ENCODE peak calls at places on chromosomes 16 and 17, in six cellular contexts. X is NCI-H2081, D is cardiac muscle cell, W is fibroblast of lung, M is GM10248, U is RPMI7951. V is an unnamed sample.

GRCh38 chr16:85491798-85492616 is 121.1 kb upstream of the GSE1 start:
- DNase-seq in X (no peak), W (peak; percentile 43), U (peak; percentile 42), D (peak; percentile 67), M (no peak), V (no peak)

GRCh38 chr17:43800736-43801135 is 20.5 kb downstream of the CFAP97D1 start:
- DNase-seq in D (no peak), U (no peak), X (no peak), W (no peak), M (no peak), V (no peak)

GRCh38 chr16:3738128-3738527 is 20.8 kb upstream of the TRAP1 start:
- DNase-seq in W (no peak), M (no peak), D (no peak), X (no peak), U (no peak), V (no peak)

GRCh38 chr17:74259667-74260524 is 14.1 kb upstream of the DNAI2 start:
- DNase-seq in M (no peak), D (no peak), U (no peak), W (no peak), X (no peak), V (no peak)

GRCh38 chr16:82638095-82638798 is 11.5 kb downstream of the CDH13 start:
- DNase-seq in D (no peak), W (peak; percentile 83), U (peak; percentile 90), M (no peak), X (no peak), V (no peak)

GRCh38 chr16:35795361-35796029 is 2336.1 kb downstream of the TP53TG3F start:
- DNase-seq in M (no peak), U (no peak), D (no peak), W (no peak), X (no peak), V (no peak)

GRCh38 chr17:1989135-1989534 is 36.0 kb downstream of the RTN4RL1 start:
- DNase-seq in D (no peak), W (peak; percentile 89), M (no peak), U (peak; percentile 94), X (no peak), V (no peak)

GRCh38 chr17:17351901-17352781 is 49.0 kb downstream of the NT5M start:
- DNase-seq in D (no peak), U (peak; percentile 87), X (no peak), W (peak; percentile 28), M (no peak), V (no peak)

GRCh38 chr17:50355701-50356341 is 9.9 kb downstream of the XYLT2 start:
- DNase-seq in U (no peak), M (no peak), D (no peak), X (no peak), W (no peak), V (no peak)

GRCh38 chr17:37650419-37651003 is 7.3 kb upstream of the DDX52 start:
- DNase-seq in D (peak; percentile 59), W (peak; percentile 57), M (peak; percentile 30), U (peak; percentile 54), X (peak; percentile 20), V (no peak)